ENCODE peak calls at places on chromosomes 16 and 17, in five cellular contexts. One of them, this sample, is unnamed.

GRCh38 chr17:80146121-80147034 is 550 bp downstream of the EIF4A3 start:
- DNase-seq in testis: peak; percentile 29
- DNase-seq in body of pancreas: no peak
- DNase-seq in MM.1S: peak; percentile 43
- DNase-seq in heart left ventricle: no peak
- DNase-seq in this sample: peak; percentile 23

GRCh38 chr17:43217614-43218087 is 6.0 kb downstream of the TMEM106A start:
- DNase-seq in body of pancreas: no peak
- DNase-seq in testis: no peak
- DNase-seq in MM.1S: no peak
- DNase-seq in heart left ventricle: no peak
- DNase-seq in this sample: no peak

GRCh38 chr17:78355701-78356100 is 4.2 kb downstream of the SOCS3 start:
- DNase-seq in testis: no peak
- DNase-seq in MM.1S: no peak
- DNase-seq in heart left ventricle: no peak
- DNase-seq in body of pancreas: no peak
- DNase-seq in this sample: no peak

GRCh38 chr17:35089846-35090193 is 26.3 kb upstream of the RFFL start:
- DNase-seq in heart left ventricle: no peak
- DNase-seq in body of pancreas: no peak
- DNase-seq in testis: peak; percentile 27
- DNase-seq in MM.1S: no peak
- DNase-seq in this sample: no peak

GRCh38 chr17:59830007-59830630 is 62.6 kb downstream of the TUBD1 start:
- DNase-seq in testis: no peak
- DNase-seq in MM.1S: no peak
- DNase-seq in heart left ventricle: no peak
- DNase-seq in body of pancreas: no peak
- DNase-seq in this sample: no peak

GRCh38 chr17:37506678-37507077 is 17.0 kb downstream of the DUSP14 start:
- DNase-seq in testis: no peak
- DNase-seq in body of pancreas: no peak
- DNase-seq in heart left ventricle: no peak
- DNase-seq in MM.1S: peak; percentile 20
- DNase-seq in this sample: no peak

GRCh38 chr16:29809850-29810698 is 1.9 kb upstream of the PRRT2 start:
- DNase-seq in MM.1S: no peak
- DNase-seq in heart left ventricle: peak; percentile 54
- DNase-seq in body of pancreas: no peak
- DNase-seq in testis: peak; percentile 53
- DNase-seq in this sample: no peak

GRCh38 chr16:86962913-86963312 is 354.3 kb downstream of the C16orf95 start:
- DNase-seq in MM.1S: no peak
- DNase-seq in body of pancreas: no peak
- DNase-seq in heart left ventricle: no peak
- DNase-seq in testis: no peak
- DNase-seq in this sample: no peak

GRCh38 chr16:77761204-77761603 is 27.2 kb upstream of the VAT1L start:
- DNase-seq in heart left ventricle: no peak
- DNase-seq in MM.1S: no peak
- DNase-seq in body of pancreas: no peak
- DNase-seq in testis: no peak
- DNase-seq in this sample: no peak

GRCh38 chr17:50103252-50103651 is 8.1 kb downstream of the PDK2 start:
- DNase-seq in body of pancreas: no peak
- DNase-seq in heart left ventricle: no peak
- DNase-seq in testis: no peak
- DNase-seq in MM.1S: no peak
- DNase-seq in this sample: no peak

GRCh38 chr17:79892457-79893236 is 53.4 kb upstream of the CBX4 start:
- DNase-seq in MM.1S: no peak
- DNase-seq in testis: no peak
- DNase-seq in heart left ventricle: no peak
- DNase-seq in body of pancreas: no peak
- DNase-seq in this sample: no peak

GRCh38 chr16:31177136-31177535 is 2.8 kb upstream of the FUS start:
- DNase-seq in MM.1S: no peak
- DNase-seq in body of pancreas: no peak
- DNase-seq in heart left ventricle: no peak
- DNase-seq in testis: no peak
- DNase-seq in this sample: peak; percentile 59

GRCh38 chr16:11280616-11281522 is at the start of gene PRM1:
- DNase-seq in heart left ventricle: no peak
- DNase-seq in body of pancreas: no peak
- DNase-seq in testis: no peak
- DNase-seq in MM.1S: no peak
- DNase-seq in this sample: no peak

GRCh38 chr17:68868708-68869107 is 86.5 kb downstream of the ABCA8 start:
- DNase-seq in MM.1S: no peak
- DNase-seq in heart left ventricle: no peak
- DNase-seq in testis: peak; percentile 66
- DNase-seq in body of pancreas: peak; percentile 16
- DNase-seq in this sample: no peak

GRCh38 chr16:65312071-65312470 is 190.2 kb upstream of the CDH11 start:
- DNase-seq in body of pancreas: no peak
- DNase-seq in testis: no peak
- DNase-seq in heart left ventricle: no peak
- DNase-seq in MM.1S: no peak
- DNase-seq in this sample: no peak

GRCh38 chr17:9566067-9566466 is 9.6 kb downstream of the STX8 start:
- DNase-seq in body of pancreas: no peak
- DNase-seq in MM.1S: no peak
- DNase-seq in heart left ventricle: no peak
- DNase-seq in testis: no peak
- DNase-seq in this sample: no peak

GRCh38 chr17:29747660-29748059 is 124.9 kb upstream of the CORO6 start:
- DNase-seq in MM.1S: no peak
- DNase-seq in body of pancreas: no peak
- DNase-seq in heart left ventricle: no peak
- DNase-seq in testis: no peak
- DNase-seq in this sample: no peak

DNA sequence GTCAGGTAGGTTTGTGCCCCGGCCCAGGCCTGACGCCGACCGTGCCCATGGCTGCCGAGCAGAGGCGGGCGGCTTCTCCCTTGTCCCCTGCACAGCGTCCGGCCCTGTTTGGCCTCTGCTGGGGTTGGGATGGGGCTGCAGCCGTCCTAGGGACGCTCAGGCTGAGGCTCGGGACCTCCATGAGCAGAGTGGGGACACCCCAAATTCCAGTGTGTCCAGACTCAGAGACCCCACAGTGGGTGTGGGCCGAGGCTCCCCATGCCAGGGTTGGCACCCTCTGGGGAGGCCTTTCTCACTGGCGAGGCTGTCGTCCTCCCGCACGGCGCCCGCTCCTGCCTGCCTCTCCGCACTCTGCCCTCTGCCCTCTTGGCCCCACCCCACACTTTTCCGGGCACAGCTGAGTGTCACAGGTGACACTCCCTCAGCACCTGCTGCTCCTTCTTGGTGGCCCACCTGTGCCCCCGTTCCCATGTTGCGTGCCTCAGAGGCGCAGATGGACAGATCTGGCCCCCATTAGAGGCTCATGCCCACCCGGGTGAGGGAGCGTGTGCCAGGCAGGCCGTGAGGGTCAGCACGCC is 16.1 kb downstream of the TRAF7 start:
- DNase-seq in MM.1S: no peak
- DNase-seq in body of pancreas: no peak
- DNase-seq in heart left ventricle: no peak
- DNase-seq in testis: no peak
- DNase-seq in this sample: no peak
- H3K27ac ChIP-seq in MM.1S: no peak overlapping the region
- H3K27ac ChIP-seq in body of pancreas: no peak overlapping the region
- H3K27ac ChIP-seq in heart left ventricle: no peak overlapping the region
- H3K27ac ChIP-seq in testis: no peak overlapping the region
- H3K27ac ChIP-seq in this sample: no peak overlapping the region

GRCh38 chr17:1485311-1485747 is 7.2 kb downstream of the MYO1C start:
- DNase-seq in heart left ventricle: peak; percentile 88
- DNase-seq in body of pancreas: peak; percentile 53
- DNase-seq in testis: no peak
- DNase-seq in MM.1S: no peak
- DNase-seq in this sample: no peak
- H3K4me1 ChIP-seq in heart left ventricle: peaks cover 52% of the 10 kb centered on the region
- H3K4me1 ChIP-seq in body of pancreas: peaks cover 63% of the 10 kb centered on the region
- H3K4me1 ChIP-seq in testis: peaks cover 38% of the 10 kb centered on the region
- H3K4me1 ChIP-seq in MM.1S: peaks cover 11% of the 10 kb centered on the region
- H3K4me1 ChIP-seq in this sample: peaks cover 28% of the 10 kb centered on the region

GRCh38 chr17:82338858-82339633 is 5.5 kb upstream of the SECTM1 start:
- DNase-seq in MM.1S: no peak
- DNase-seq in heart left ventricle: no peak
- DNase-seq in body of pancreas: no peak
- DNase-seq in testis: peak; percentile 47
- DNase-seq in this sample: no peak
- H3K4me3 ChIP-seq in MM.1S: no peak overlapping the region
- H3K4me3 ChIP-seq in heart left ventricle: peak overlapping the region; percentile 38
- H3K4me3 ChIP-seq in body of pancreas: no peak overlapping the region
- H3K4me3 ChIP-seq in testis: no peak overlapping the region
- H3K4me3 ChIP-seq in this sample: no peak overlapping the region

GRCh38 chr17:75047398-75048098 is 523 bp downstream of the KCTD2 start:
- DNase-seq in heart left ventricle: peak; percentile 75
- DNase-seq in testis: peak; percentile 60
- DNase-seq in body of pancreas: peak; percentile 49
- DNase-seq in MM.1S: peak; percentile 19
- DNase-seq in this sample: peak; percentile 11
- H3K27ac ChIP-seq in heart left ventricle: peak overlapping the region; percentile 95
- H3K27ac ChIP-seq in testis: peak overlapping the region; percentile 89
- H3K27ac ChIP-seq in body of pancreas: peak overlapping the region; percentile 96
- H3K27ac ChIP-seq in MM.1S: no peak overlapping the region
- H3K27ac ChIP-seq in this sample: peak overlapping the region; percentile 71

DNA sequence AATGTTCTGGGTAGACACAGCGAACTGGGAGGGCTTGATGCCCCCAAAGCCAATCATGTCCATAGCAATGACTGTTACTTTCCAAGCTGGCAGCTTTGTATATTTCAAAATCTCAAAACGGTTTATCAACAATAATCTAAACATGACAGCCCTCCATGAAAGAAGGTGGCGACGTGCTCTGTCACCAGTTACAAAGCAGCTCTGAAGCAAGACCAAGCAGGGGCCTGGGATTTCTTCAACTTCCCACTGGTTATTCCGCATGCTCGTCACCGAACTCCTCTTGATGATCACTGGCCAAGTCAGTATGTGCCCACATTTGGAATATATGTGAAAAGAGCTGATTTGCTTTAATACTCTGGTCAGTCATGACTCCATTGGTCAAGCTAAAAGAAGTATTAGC is 175.6 kb downstream of the VPS53 start:
- DNase-seq in body of pancreas: no peak
- DNase-seq in MM.1S: no peak
- DNase-seq in testis: no peak
- DNase-seq in heart left ventricle: no peak
- DNase-seq in this sample: no peak
- H3K4me1 ChIP-seq in body of pancreas: no peaks in the 10 kb centered on the region
- H3K4me1 ChIP-seq in MM.1S: no peaks in the 10 kb centered on the region
- H3K4me1 ChIP-seq in testis: no peaks in the 10 kb centered on the region
- H3K4me1 ChIP-seq in heart left ventricle: peaks cover 32% of the 10 kb centered on the region
- H3K4me1 ChIP-seq in this sample: no peaks in the 10 kb centered on the region

DNA sequence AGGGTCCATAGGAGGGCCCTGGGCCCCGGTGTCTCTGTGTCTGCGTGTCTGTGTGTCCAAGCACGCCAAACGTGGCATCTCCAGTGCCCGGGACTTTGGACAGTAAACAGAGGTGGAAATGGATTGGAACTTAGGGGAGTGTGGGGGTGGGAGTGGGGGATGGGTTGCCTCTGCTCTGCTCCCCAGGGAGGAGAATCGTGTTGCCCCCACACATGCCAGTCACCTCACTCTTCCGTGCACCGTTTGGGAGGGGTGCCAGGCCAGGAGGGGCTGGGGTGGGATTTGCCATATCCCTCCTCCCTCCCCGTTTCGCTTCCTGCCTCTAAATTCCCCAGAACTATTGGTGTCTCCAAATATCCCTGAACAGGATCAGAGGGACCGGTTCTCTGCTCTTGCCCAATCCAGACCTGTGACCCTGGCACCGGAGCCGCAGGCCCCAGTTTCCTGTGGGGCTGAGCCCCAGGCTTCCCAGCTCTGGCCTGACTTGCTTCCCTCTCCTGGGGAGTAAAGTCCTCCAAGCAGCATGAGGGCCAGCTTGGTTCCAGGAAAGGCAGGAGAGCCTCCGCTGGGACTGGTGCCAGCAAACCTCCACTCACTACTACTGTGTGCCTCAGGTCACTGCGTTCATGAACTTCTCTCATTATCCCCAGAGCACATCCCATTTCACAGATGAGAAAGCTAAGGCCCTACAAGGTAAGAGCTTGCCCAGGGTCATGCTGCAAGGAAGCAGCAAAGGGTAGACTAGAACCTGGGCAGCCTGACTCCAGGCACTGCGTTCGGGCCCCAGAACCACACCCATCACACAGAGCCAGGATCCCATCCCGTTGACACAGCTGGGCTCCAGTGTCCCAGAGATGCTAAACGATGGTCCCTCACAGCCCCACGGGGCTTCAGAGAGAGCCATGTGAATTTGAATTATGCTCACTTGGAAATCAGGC is at the start of gene ASGR1:
- DNase-seq in body of pancreas: no peak
- DNase-seq in heart left ventricle: no peak
- DNase-seq in testis: no peak
- DNase-seq in MM.1S: no peak
- DNase-seq in this sample: no peak
- H3K4me3 ChIP-seq in body of pancreas: no peak within 1 kb of the TSS
- H3K4me3 ChIP-seq in heart left ventricle: peak within 1 kb of the TSS; percentile 50
- H3K4me3 ChIP-seq in testis: peak within 1 kb of the TSS; percentile 42
- H3K4me3 ChIP-seq in MM.1S: no peak within 1 kb of the TSS
- H3K4me3 ChIP-seq in this sample: no peak within 1 kb of the TSS

GRCh38 chr17:4862720-4863119 is 29.6 kb downstream of the MINK1 start:
- DNase-seq in heart left ventricle: no peak
- DNase-seq in MM.1S: no peak
- DNase-seq in testis: no peak
- DNase-seq in body of pancreas: no peak
- DNase-seq in this sample: no peak
- H3K27ac ChIP-seq in heart left ventricle: no peak overlapping the region
- H3K27ac ChIP-seq in MM.1S: no peak overlapping the region
- H3K27ac ChIP-seq in testis: no peak overlapping the region
- H3K27ac ChIP-seq in body of pancreas: no peak overlapping the region
- H3K27ac ChIP-seq in this sample: no peak overlapping the region